ENCODE peak calls at places on chromosomes 12 and 14, in four cellular contexts. E is prostate gland, L is uterus, C is stomach. W is an unnamed sample.

GRCh38 chr14:64388533-64389243 is 535 bp downstream of the MTHFD1 start:
- DNase-seq in E (peak; percentile 29), L (no peak), C (peak; percentile 38), W (peak; percentile 24)

GRCh38 chr12:94172973-94173372 is 24.6 kb downstream of the PLXNC1 start:
- DNase-seq in E (no peak), L (no peak), C (peak; percentile 27), W (peak; percentile 87)

GRCh38 chr12:15004401-15004800 is 31.6 kb downstream of the PDE6H start:
- DNase-seq in E (no peak), L (no peak), C (no peak), W (no peak)

GRCh38 chr14:36767603-36768281 is 106.1 kb downstream of the PAX9 start:
- DNase-seq in E (peak; percentile 59), L (no peak), C (no peak), W (no peak)

GRCh38 chr12:57722716-57723629 is 15.6 kb downstream of the AGAP2 start:
- DNase-seq in E (no peak), L (no peak), C (no peak), W (no peak)

GRCh38 chr14:104708606-104709268 is 15.3 kb upstream of the ADSS1 start:
- DNase-seq in E (peak; percentile 42), L (peak; percentile 74), C (peak; percentile 81), W (peak; percentile 74)

GRCh38 chr12:18383203-18383602 is 121.9 kb downstream of the PIK3C2G start:
- DNase-seq in E (no peak), L (no peak), C (no peak), W (no peak)

GRCh38 chr14:99792551-99793212 is 531 bp upstream of the EML1 start:
- DNase-seq in E (peak; percentile 8), L (no peak), C (no peak), W (no peak)

GRCh38 chr12:116684891-116685290 is 53.0 kb downstream of the SPRING1 start:
- DNase-seq in E (no peak), L (no peak), C (no peak), W (no peak)

GRCh38 chr14:65069874-65070709 is 32.2 kb downstream of the MAX start:
- DNase-seq in E (peak; percentile 88), L (no peak), C (peak; percentile 81), W (no peak)

GRCh38 chr14:104120281-104120741 is 18.1 kb upstream of the KIF26A start:
- DNase-seq in E (no peak), L (no peak), C (peak; percentile 23), W (no peak)

GRCh38 chr12:130418261-130418660 is 80.6 kb downstream of the PIWIL1 start:
- DNase-seq in E (no peak), L (no peak), C (no peak), W (no peak)

GRCh38 chr12:31267966-31268365 is 58.0 kb downstream of the SINHCAF start:
- DNase-seq in E (no peak), L (no peak), C (no peak), W (no peak)

GRCh38 chr12:112837629-112838191 is 46.2 kb downstream of the RPH3A start:
- DNase-seq in E (no peak), L (no peak), C (no peak), W (peak; percentile 21)

DNA sequence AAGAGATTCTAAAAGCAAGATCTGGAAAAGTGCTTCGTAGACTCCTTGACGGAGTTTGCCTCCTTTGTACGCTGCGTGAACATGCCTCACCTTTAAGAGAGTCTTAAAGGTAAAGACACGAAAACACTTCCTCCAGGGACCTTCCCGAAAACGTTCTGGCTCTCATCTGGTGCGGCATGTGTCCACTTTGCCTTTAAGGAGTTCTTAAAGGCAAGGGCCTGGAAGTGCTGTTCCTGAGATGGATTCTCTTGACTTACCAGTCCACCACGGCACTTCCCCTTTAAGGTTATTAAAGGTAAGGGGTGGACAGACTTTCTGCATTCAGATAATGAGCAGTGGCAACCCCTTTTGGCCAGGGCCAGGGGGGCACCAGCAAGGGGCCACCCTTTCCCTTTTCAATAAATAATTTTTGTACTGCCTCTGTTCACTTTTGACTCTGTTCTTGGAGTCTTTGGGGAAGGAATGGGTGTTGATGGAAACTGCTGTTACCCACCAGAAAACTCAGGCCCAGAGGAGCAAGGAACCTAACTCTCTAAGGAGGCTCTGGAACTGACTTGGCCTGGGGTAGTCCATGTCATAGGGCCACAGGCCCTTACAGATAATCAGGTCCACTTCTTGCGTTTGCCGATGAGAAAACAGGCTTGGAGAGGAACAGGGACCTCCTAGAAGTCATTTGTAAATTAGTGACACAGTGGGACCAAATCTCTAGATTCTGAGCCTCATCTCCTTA is 4.4 kb downstream of the REM2 start:
- DNase-seq in E (peak; percentile 82), L (peak; percentile 52), C (peak; percentile 78), W (peak; percentile 91)
- TF ChIP-seq POLR2A in E (no peak), L (no peak), C (no peak), W (no peak)

DNA sequence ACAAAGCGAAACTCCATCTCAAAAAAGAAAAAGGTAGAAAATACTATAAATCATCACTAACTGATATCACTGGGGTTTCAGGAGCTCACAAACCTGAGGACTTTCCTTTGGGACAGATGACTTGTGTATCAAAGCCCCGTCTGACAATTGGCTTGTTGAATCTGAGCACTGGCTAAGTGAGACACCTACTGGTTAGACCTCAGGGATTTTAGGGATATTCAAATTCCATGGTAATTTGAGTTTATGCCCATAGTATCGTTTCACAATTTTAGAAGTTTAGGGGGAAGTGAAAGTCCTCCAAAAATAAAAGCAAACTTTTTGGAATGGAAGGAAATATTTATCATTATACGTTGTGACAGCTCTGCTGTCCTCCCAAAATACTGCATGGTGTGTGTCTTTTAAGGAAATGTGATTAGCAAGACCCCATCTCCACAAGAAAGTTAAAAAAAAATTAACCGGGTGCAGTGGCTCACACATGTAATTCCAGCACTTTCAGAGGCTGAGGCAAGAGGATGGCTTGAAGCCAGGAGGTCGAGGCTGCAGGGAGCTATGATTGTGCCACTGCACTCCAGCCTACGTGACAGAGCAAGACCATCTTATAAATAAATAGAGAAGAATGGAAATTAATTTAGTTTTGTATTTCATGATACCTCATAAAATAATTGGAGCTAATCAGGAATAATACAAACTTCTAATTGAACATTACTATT is 49.2 kb downstream of the FBXL14 start:
- DNase-seq in E (no peak), L (no peak), C (no peak), W (peak; percentile 60)
- TF ChIP-seq CTCF in E (no peak), L (no peak), C (no peak), W (peak; percentile 17)

GRCh38 chr14:91399868-91400640 is 17.6 kb downstream of the CCDC88C start:
- DNase-seq in E (peak; percentile 42), L (no peak), C (peak; percentile 56), W (no peak)
- TF ChIP-seq POLR2A in E (no peak), L (no peak), C (no peak), W (no peak)

DNA sequence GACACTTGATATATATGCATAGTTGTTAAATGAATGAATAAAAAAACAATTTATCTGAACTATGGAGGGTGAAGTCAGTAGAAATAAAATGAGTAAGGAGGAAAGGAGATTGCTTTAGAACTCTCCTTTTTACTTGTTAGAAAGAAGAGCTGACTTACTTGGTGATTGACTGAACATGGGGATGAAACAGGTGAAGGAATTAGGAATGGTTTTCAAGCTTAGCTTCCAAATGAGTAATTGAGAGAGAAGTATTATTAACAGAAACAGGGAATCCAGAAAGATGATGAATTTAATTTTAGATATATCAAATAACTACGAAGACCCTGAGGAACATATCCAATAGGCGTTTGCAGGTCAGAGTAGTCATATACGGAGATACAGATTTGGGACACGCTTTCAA is 33.6 kb upstream of the EMP1 start:
- DNase-seq in E (no peak), L (no peak), C (no peak), W (no peak)
- TF ChIP-seq CTCF in E (no peak), L (no peak), C (no peak), W (no peak)